ENCODE peak calls at places on chromosomes 4 and X, in eight cellular contexts. H, S, P, Y, O, V, M and W are unnamed samples.

GRCh38 chr4:3486556-3487270 is 23.6 kb downstream of the DOK7 start:
- DNase-seq in H (peak), S (no peak), P (no peak), Y (no peak), O (no peak), V (no peak), M (no peak), W (no peak)

GRCh38 chrX:11484290-11484689 is 181.4 kb downstream of the ARHGAP6 start:
- DNase-seq in H (no peak), S (no peak), P (no peak), Y (no peak), O (no peak), V (no peak), M (no peak), W (no peak)

GRCh38 chrX:31931225-31931624 is 859.4 kb upstream of the FTHL17 start:
- DNase-seq in H (no peak), S (no peak), P (no peak), Y (peak), O (no peak), V (no peak), M (no peak), W (no peak)

GRCh38 chr4:6529021-6529420 is 46.0 kb upstream of the MAN2B2 start:
- DNase-seq in H (no peak), S (no peak), P (no peak), Y (no peak), O (no peak), V (no peak), M (no peak), W (no peak)

GRCh38 chr4:147461161-147461560 is 19.7 kb upstream of the EDNRA start:
- DNase-seq in H (no peak), S (no peak), P (no peak), Y (no peak), O (no peak), V (no peak), M (no peak), W (no peak)

GRCh38 chr4:5370286-5370685 is 319.0 kb downstream of the STK32B start:
- DNase-seq in H (no peak), S (peak), P (no peak), Y (no peak), O (no peak), V (no peak), M (no peak), W (no peak)

GRCh38 chrX:47191331-47191730 is 2.3 kb upstream of the UBA1 start:
- DNase-seq in H (peak), S (peak), P (no peak), Y (no peak), O (peak), V (no peak), M (no peak), W (peak)

GRCh38 chr4:107279729-107280128 is 243.6 kb upstream of the DKK2 start:
- DNase-seq in H (no peak), S (peak), P (no peak), Y (no peak), O (no peak), V (no peak), M (no peak), W (no peak)

GRCh38 chrX:101347859-101348451 is 587 bp downstream of the TIMM8A start:
- DNase-seq in H (no peak), S (peak), P (no peak), Y (no peak), O (no peak), V (no peak), M (peak), W (no peak)

DNA sequence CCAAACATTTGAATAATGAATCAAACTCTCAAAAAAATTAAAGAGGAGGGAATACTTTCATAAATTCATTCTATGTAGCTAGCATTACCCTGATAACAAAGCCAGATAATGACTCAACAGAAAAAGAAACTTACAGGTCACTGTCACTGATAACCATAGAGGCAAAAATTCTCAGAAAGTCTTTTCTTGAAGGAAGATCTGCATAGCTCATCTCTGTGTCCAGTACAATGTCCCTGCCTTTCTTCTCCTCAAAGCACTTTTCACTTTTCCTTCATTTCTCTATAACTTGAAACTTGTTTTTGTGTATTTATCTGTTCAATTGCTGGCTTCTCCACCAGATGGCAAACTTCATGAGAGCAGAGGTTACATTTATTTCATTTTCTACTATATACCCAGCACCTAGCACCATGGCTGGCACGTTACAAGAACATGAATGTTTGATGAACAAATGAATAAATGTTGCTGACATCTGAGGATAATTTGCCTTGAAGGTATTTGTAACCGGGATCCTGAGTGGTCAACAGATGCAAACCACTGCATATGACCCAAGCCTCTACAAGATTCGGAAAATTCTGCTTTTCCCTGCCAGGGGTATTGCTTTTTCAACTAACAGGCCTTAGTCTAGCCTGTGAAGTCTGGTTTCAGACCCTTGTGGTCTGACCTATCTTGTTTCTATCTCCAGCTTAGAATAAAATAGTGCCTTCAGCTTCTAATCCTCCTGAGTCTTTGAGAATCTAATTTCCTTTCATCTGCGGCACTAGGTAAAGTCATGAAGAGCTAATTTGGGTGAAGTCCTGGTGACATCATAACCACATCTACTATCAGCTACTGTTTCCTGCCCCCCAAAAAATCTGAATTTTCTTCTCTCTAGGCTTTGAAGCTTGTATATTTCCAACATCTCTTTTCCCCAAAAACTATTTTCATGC is 52.5 kb upstream of the ANTXR2 start:
- DNase-seq in H (peak), S (peak), P (no peak), Y (no peak), O (no peak), V (no peak), M (no peak), W (no peak)
- H3K27ac ChIP-seq in H (no peak), S (peak), P (no peak), Y (no peak), O (no peak), V (no peak), M (no peak), W (no peak)

DNA sequence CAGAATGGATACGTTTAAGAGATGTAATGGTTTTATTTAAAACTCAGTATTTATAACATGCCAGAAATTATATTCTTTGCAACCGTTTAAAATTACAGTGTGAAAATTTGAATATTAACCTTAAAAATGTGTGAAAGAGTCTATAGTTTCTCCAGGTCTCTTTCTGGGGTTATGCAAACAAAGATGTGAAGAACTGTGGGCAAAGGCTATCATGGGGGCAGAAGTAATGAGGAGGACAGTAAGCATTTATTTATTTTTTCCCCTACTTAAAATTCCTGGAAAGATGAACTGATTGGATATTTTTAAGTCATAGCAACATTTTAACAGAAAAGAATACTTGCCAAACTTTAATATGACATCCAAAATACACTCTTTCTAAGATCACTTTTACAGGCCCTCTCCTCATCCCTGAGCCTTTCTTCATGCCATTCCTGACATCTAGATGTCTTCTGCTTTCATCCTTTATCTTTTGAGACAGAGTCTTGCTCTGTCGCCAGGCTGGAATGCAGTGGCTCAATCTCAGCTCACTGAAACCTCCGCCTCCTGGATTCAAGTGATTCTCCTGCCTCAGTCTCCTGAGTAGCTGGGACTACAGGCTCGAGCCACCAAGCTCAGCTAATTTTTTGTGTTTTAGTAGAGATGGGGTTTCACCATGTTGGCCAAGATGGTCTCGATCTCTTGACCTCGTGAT is 46.1 kb downstream of the TMEM131L start:
- DNase-seq in H (no peak), S (no peak), P (no peak), Y (no peak), O (no peak), V (no peak), M (no peak), W (no peak)
- H3K27ac ChIP-seq in H (no peak), S (peak), P (no peak), Y (no peak), O (peak), V (no peak), M (no peak), W (no peak)

GRCh38 chrX:136237074-136237473 is 14.1 kb downstream of the MAP7D3 start:
- DNase-seq in H (no peak), S (no peak), P (no peak), Y (no peak), O (no peak), V (no peak), M (no peak), W (no peak)
- H3K27ac ChIP-seq in H (no peak), S (no peak), P (no peak), Y (no peak), O (no peak), V (no peak), M (no peak), W (no peak)

DNA sequence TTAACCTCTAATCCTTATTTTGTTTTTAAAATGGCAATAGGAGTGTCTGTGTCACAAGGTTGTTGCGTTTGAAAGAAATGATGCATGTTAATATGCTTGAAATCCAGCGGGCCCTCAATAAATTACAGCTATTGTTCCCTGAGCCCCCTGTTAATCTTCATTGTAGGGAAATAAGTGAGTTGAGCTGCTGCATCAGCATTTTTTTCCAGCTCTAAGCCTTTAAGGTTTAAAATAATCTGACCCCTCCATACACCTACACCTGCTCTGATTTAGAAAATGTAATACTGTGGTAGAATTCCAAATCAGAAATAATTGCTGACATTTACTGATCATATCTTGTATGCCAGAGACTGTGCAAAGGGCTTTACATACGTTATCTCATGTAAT is 2.6 kb upstream of the MSMO1 start:
- DNase-seq in H (no peak), S (no peak), P (no peak), Y (no peak), O (no peak), V (no peak), M (no peak), W (no peak)
- H3K27ac ChIP-seq in H (no peak), S (no peak), P (no peak), Y (no peak), O (no peak), V (no peak), M (no peak), W (no peak)